ENCODE peak calls at places on chromosomes 3 and 15, in four cellular contexts. P, J, I and D are unnamed samples.

GRCh38 chr15:43799209-43799944 is 643 bp downstream of the SERINC4 start:
- DNase-seq in P (no peak), J (no peak), I (no peak), D (no peak)

GRCh38 chr3:181868576-181868975 is 156.9 kb downstream of the SOX2 start:
- DNase-seq in J (no peak), P (no peak), I (no peak), D (no peak)

GRCh38 chr3:60192297-60193114 is 1058.7 kb downstream of the FHIT start:
- DNase-seq in J (no peak), I (no peak), P (no peak), D (no peak)

GRCh38 chr3:59133350-59133749 is 83.5 kb upstream of the CFAP20DC start:
- DNase-seq in I (no peak), J (no peak), P (no peak), D (no peak)

GRCh38 chr3:175002732-175003143 is 143.6 kb downstream of the NAALADL2 start:
- DNase-seq in P (no peak), J (no peak), I (no peak), D (no peak)

GRCh38 chr3:110397115-110397514 is 674.5 kb upstream of the NECTIN3 start:
- DNase-seq in P (no peak), J (no peak), I (no peak), D (no peak)

GRCh38 chr3:109532257-109533216 is 195.2 kb upstream of the DPPA4 start:
- DNase-seq in P (peak; percentile 32), I (no peak), J (no peak), D (peak; percentile 34)

GRCh38 chr3:143084856-143085731 is 34.5 kb upstream of the CHST2 start:
- DNase-seq in J (no peak), P (no peak), I (no peak), D (no peak)

GRCh38 chr15:59327942-59328341 is 44.7 kb downstream of the MYO1E start:
- DNase-seq in J (no peak), P (no peak), I (no peak), D (no peak)

GRCh38 chr3:193016437-193016887 is 98.8 kb upstream of the MB21D2 start:
- DNase-seq in I (peak; percentile 16), P (no peak), J (no peak), D (no peak)

GRCh38 chr15:91984006-91984405 is 130.5 kb downstream of the SLCO3A1 start:
- DNase-seq in P (no peak), J (no peak), I (no peak), D (no peak)

GRCh38 chr15:37100109-37100873 is at the start of gene MEIS2:
- DNase-seq in I (peak; percentile 92), J (peak; percentile 94), P (peak; percentile 84), D (peak; percentile 22)

GRCh38 chr3:169152319-169152718 is 511.2 kb downstream of the MECOM start:
- DNase-seq in J (no peak), P (no peak), I (no peak), D (no peak)

GRCh38 chr3:118882353-118882947 is 152.2 kb downstream of the IGSF11 start:
- DNase-seq in P (peak; percentile 55), J (peak; percentile 73), I (peak; percentile 23), D (peak; percentile 58)

GRCh38 chr3:86702381-86702958 is 288.5 kb downstream of the VGLL3 start:
- DNase-seq in J (no peak), I (no peak), P (no peak), D (no peak)

GRCh38 chr3:23763040-23763477 is 42.7 kb upstream of the UBE2E1 start:
- DNase-seq in P (no peak), J (no peak), I (no peak), D (no peak)

GRCh38 chr3:114363554-114364202 is 69.8 kb downstream of the TIGIT start:
- DNase-seq in J (no peak), I (no peak), P (no peak), D (no peak)

GRCh38 chr3:138125548-138126221 is 6.5 kb downstream of the A4GNT start:
- DNase-seq in P (no peak), J (no peak), I (no peak), D (no peak)

GRCh38 chr3:23949784-23950183 is 4.7 kb downstream of the NR1D2 start:
- DNase-seq in J (no peak), P (no peak), I (peak; percentile 52), D (no peak)

GRCh38 chr15:38991126-38991525 is 426.5 kb upstream of the RASGRP1 start:
- DNase-seq in J (no peak), P (no peak), I (no peak), D (no peak)

GRCh38 chr3:32410367-32411246 is 19.0 kb downstream of the CMTM7 start:
- DNase-seq in P (no peak), J (no peak), I (no peak), D (no peak)

GRCh38 chr15:42094512-42094963 is at the start of gene PLA2G4D:
- DNase-seq in I (no peak), J (no peak), P (peak; percentile 72), D (no peak)

GRCh38 chr3:13012228-13012691 is 61.0 kb downstream of the IQSEC1 start:
- DNase-seq in J (peak; percentile 87), I (peak; percentile 75), P (peak; percentile 71), D (no peak)

GRCh38 chr3:60079076-60079475 is 1029.3 kb upstream of the CFAP20DC start:
- DNase-seq in P (no peak), J (no peak), I (no peak), D (no peak)

GRCh38 chr15:66638377-66638776 is 63.7 kb upstream of the SMAD6 start:
- DNase-seq in P (no peak), J (no peak), I (no peak), D (no peak)

GRCh38 chr15:99504823-99505551 is 60.8 kb upstream of the MEF2A start:
- DNase-seq in P (no peak), I (no peak), J (no peak), D (no peak)

GRCh38 chr3:172965256-172965655 is 175.8 kb downstream of the SPATA16 start:
- DNase-seq in J (no peak), I (no peak), P (no peak), D (no peak)

GRCh38 chr3:161230621-161231195 is 9.6 kb downstream of the NMD3 start:
- DNase-seq in J (no peak), P (no peak), I (no peak), D (no peak)

GRCh38 chr15:34239151-34239761 is 14.4 kb downstream of the EMC4 start:
- DNase-seq in I (no peak), P (no peak), J (no peak), D (no peak)

GRCh38 chr15:43912991-43913927 is 86.5 kb downstream of the WDR76 start:
- DNase-seq in P (no peak), J (peak; percentile 71), I (no peak), D (no peak)

GRCh38 chr3:132352556-132353143 is 35.4 kb downstream of the ACP3 start:
- DNase-seq in P (peak; percentile 60), I (peak; percentile 21), J (peak; percentile 67), D (peak; percentile 49)

GRCh38 chr3:29513236-29513635 is 232.4 kb downstream of the RBMS3 start:
- DNase-seq in J (no peak), P (no peak), I (no peak), D (no peak)

GRCh38 chr3:158314426-158315357 is 204.8 kb downstream of the RSRC1 start:
- DNase-seq in I (no peak), J (no peak), P (no peak), D (no peak)

GRCh38 chr3:46087871-46088270 is 60.6 kb upstream of the XCR1 start:
- DNase-seq in P (no peak), I (no peak), J (no peak), D (no peak)

GRCh38 chr3:63295806-63296205 is 17.7 kb downstream of the SYNPR start:
- DNase-seq in P (no peak), J (no peak), I (no peak), D (no peak)

GRCh38 chr3:40196966-40197365 is 112.5 kb upstream of the EIF1B start:
- DNase-seq in J (no peak), I (no peak), P (peak; percentile 19), D (no peak)

GRCh38 chr3:54817628-54818027 is 110.2 kb downstream of the LRTM1 start:
- DNase-seq in I (no peak), J (no peak), P (no peak), D (no peak)

DNA sequence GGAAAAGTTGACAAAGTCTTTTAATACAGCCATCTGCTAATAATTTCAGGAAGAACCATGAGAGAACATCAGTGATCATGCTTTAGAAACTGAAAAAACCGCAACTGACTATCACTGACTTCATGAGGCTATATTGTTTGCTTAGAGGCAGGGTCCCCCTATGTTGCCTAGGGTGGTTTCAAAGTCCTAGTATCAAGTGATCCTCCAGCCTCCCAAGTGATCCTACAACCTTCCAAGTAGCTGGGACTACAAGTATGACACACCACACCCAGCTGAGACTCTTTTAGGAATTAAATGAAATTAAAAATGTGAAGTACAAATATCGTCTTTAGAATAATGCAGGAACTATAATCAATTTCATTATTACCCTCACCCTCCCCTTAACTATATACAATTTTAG is 58.3 kb upstream of the CSPG5 start:
- DNase-seq in I (no peak), J (no peak), P (no peak), D (no peak)
- H3K27ac ChIP-seq in I (no peak overlapping the region), J (no peak overlapping the region), P (no peak overlapping the region), D (no peak overlapping the region)

GRCh38 chr15:64600794-64601193 is 140.4 kb downstream of the ZNF609 start:
- DNase-seq in P (no peak), I (no peak), J (no peak), D (no peak)

GRCh38 chr15:64599716-64600115 is 139.3 kb downstream of the ZNF609 start:
- DNase-seq in I (no peak), P (no peak), J (no peak), D (no peak)

GRCh38 chr15:64597469-64597806 is 137.1 kb downstream of the ZNF609 start:
- DNase-seq in J (no peak), I (no peak), P (no peak), D (no peak)

GRCh38 chr15:64599226-64599625 is 138.8 kb downstream of the ZNF609 start:
- DNase-seq in P (no peak), I (no peak), J (no peak), D (no peak)

GRCh38 chr15:64596701-64597468 is 136.5 kb downstream of the ZNF609 start:
- DNase-seq in I (no peak), P (peak; percentile 60), J (no peak), D (peak; percentile 22)
- H3K27ac ChIP-seq in I (no peak overlapping the region), P (peak overlapping the region; percentile 35), J (no peak overlapping the region), D (peak overlapping the region; percentile 65)

DNA sequence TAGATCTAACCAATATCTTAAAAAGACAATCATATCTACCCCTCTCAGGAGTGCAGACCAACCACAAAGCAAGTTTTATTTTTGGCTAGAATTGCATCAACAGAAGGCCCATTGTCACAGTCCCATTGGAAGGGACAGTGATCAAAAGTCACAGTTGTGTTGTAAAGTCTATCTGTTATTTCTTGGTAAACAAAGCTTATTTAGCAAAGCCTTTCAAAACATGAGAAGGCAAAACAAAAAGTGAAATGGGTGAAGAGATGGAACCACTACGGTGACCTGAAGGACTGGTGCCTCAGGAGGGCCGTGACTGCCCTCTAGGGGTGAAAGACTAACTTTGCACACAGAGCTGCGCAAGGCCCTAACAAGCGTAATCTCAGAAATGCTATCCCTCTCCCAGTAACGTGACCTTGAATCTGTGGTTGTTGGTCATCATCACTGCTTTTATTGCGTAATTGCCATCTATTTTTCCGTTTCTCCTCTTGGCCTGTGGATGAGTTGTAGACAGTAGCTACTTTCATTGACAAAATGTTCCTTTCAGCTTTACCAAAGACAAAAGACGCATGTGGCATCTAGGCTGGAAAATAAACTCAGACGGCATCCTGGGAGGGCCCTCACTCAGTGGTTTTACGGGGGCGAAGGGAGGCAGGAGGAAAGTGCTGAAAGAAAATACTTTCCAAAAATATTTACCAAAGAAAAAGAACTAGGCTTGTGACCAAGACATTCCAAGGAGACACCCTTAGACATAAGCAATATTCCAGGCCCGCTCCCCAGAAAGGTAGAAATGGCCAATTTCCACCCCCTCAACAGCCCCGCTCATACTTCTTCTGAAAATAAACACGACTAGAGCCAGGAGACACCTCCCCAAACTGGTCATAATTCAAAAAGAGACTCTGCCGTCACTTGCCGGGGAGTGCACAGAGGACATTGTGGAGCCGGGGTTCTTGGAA is 79.4 kb downstream of the FRMD4B start:
- DNase-seq in I (peak; percentile 68), P (peak; percentile 75), J (peak; percentile 83), D (peak; percentile 62)
- H3K27ac ChIP-seq in I (peak overlapping the region; percentile 0), P (peak overlapping the region; percentile 73), J (peak overlapping the region; percentile 54), D (no peak overlapping the region)

GRCh38 chr3:47421741-47422649 is 41.2 kb downstream of the PTPN23 start:
- DNase-seq in J (no peak), I (peak; percentile 58), P (no peak), D (no peak)
- H3K27ac ChIP-seq in J (peak overlapping the region; percentile 64), I (peak overlapping the region; percentile 74), P (peak overlapping the region; percentile 7), D (peak overlapping the region; percentile 53)